ENCODE peak calls at places on chromosomes 11 and 22, in five cellular contexts. X, A, W, R and U are unnamed samples.

GRCh38 chr22:36327922-36328551 is 59.7 kb downstream of the MYH9 start:
- DNase-seq in X (peak), A (no peak), R (peak), W (peak), U (no peak)

GRCh38 chr11:130448039-130448415 is 418 bp upstream of the ADAMTS15 start:
- DNase-seq in R (no peak), W (no peak), X (no peak), A (no peak), U (no peak)

GRCh38 chr11:111623527-111624030 is 21.3 kb downstream of the SIK2 start:
- DNase-seq in A (peak), W (no peak), R (no peak), X (no peak), U (no peak)

GRCh38 chr11:113034591-113034990 is 73.4 kb downstream of the NCAM1 start:
- DNase-seq in A (no peak), X (no peak), W (no peak), R (no peak), U (no peak)

GRCh38 chr11:86988351-86988881 is 33.2 kb upstream of the FZD4 start:
- DNase-seq in X (no peak), A (no peak), R (no peak), W (no peak), U (no peak)

GRCh38 chr22:28137036-28137435 is 218.0 kb upstream of the PITPNB start:
- DNase-seq in X (no peak), A (no peak), R (no peak), W (no peak), U (no peak)

GRCh38 chr11:122983438-122984185 is 2.0 kb upstream of the BSX start:
- DNase-seq in R (no peak), A (no peak), W (no peak), X (no peak), U (no peak)

GRCh38 chr11:117390743-117391142 is 63.1 kb downstream of the CEP164 start:
- DNase-seq in R (no peak), A (no peak), X (no peak), W (no peak), U (no peak)

GRCh38 chr11:64900263-64900678 is 16.7 kb downstream of the ATG2A start:
- DNase-seq in W (no peak), R (no peak), A (no peak), X (peak), U (no peak)

GRCh38 chr11:69514771-69515170 is 33.3 kb downstream of the LINC01488 start:
- DNase-seq in W (no peak), X (no peak), R (no peak), A (no peak), U (no peak)

GRCh38 chr22:41333806-41334205 is 32.5 kb downstream of the ZC3H7B start:
- DNase-seq in W (no peak), X (no peak), A (no peak), R (no peak), U (no peak)

GRCh38 chr11:33667819-33668467 is 32.7 kb downstream of the C11orf91 start:
- DNase-seq in R (no peak), X (no peak), W (no peak), A (no peak), U (no peak)

GRCh38 chr11:109306322-109306721 is 115.7 kb upstream of the C11orf87 start:
- DNase-seq in X (peak), R (peak), A (no peak), W (no peak), U (no peak)

GRCh38 chr22:33605686-33606085 is 314.6 kb downstream of the LARGE1 start:
- DNase-seq in W (no peak), R (peak), A (no peak), X (no peak), U (no peak)

GRCh38 chr11:73795925-73796632 is 8.4 kb downstream of the MRPL48 start:
- DNase-seq in R (no peak), W (no peak), A (no peak), X (no peak), U (no peak)

GRCh38 chr11:13448876-13449275 is 14.1 kb downstream of the BTBD10 start:
- DNase-seq in X (peak), A (no peak), R (peak), W (no peak), U (no peak)

GRCh38 chr11:30377347-30377746 is 54.4 kb downstream of the ARL14EP start:
- DNase-seq in R (no peak), W (no peak), X (no peak), A (no peak), U (no peak)

GRCh38 chr11:73259406-73260126 is 12.6 kb upstream of the P2RY6 start:
- DNase-seq in R (no peak), A (no peak), W (no peak), X (no peak), U (no peak)

GRCh38 chr11:4118107-4118506 is 23.5 kb downstream of the RRM1 start:
- DNase-seq in R (peak), W (no peak), X (peak), A (no peak), U (no peak)

GRCh38 chr22:27105142-27106025 is 448.0 kb downstream of the MIAT start:
- DNase-seq in W (peak), A (peak), X (peak), R (peak), U (no peak)

GRCh38 chr11:122976734-122977454 is 4.7 kb downstream of the BSX start:
- DNase-seq in A (no peak), W (no peak), X (no peak), R (no peak), U (no peak)

GRCh38 chr11:127369301-127369968 is 368.9 kb upstream of the KIRREL3 start:
- DNase-seq in X (no peak), R (no peak), W (no peak), A (no peak), U (no peak)

GRCh38 chr11:122235615-122236014 is 119.6 kb upstream of the BLID start:
- DNase-seq in X (peak), W (no peak), R (peak), A (no peak), U (no peak)

GRCh38 chr11:94325681-94326080 is 21.3 kb downstream of the IZUMO1R start:
- DNase-seq in A (peak), R (peak), X (peak), W (no peak), U (peak)

GRCh38 chr11:119389611-119390254 is 8.2 kb upstream of the USP2 start:
- DNase-seq in W (no peak), R (no peak), A (no peak), X (no peak), U (no peak)

GRCh38 chr11:116043857-116044256 is 539.6 kb upstream of the CADM1 start:
- DNase-seq in A (no peak), X (no peak), W (no peak), R (no peak), U (no peak)

GRCh38 chr11:74783241-74783871 is 34.7 kb downstream of the RNF169 start:
- DNase-seq in A (no peak), W (peak), R (peak), X (peak), U (no peak)

GRCh38 chr11:662689-663274 is 25.7 kb downstream of the DRD4 start:
- DNase-seq in X (peak), W (peak), R (peak), A (peak), U (peak)

GRCh38 chr11:83922318-83922717 is 636.2 kb upstream of the CCDC90B start:
- DNase-seq in A (no peak), X (no peak), W (no peak), R (no peak), U (no peak)

GRCh38 chr11:83908457-83908856 is 622.3 kb upstream of the CCDC90B start:
- DNase-seq in A (no peak), R (no peak), W (no peak), X (no peak), U (no peak)

GRCh38 chr11:64885367-64886286 is 7.2 kb upstream of the EHD1 start:
- DNase-seq in R (peak), X (peak), W (no peak), A (no peak), U (no peak)

GRCh38 chr11:43931717-43932039 is 10.8 kb upstream of the C11orf96 start:
- DNase-seq in R (no peak), W (no peak), A (no peak), X (no peak), U (no peak)

GRCh38 chr11:43933226-43933607 is 9.2 kb upstream of the C11orf96 start:
- DNase-seq in X (no peak), R (no peak), A (no peak), W (no peak), U (no peak)

GRCh38 chr11:43935131-43935979 is 7.1 kb upstream of the C11orf96 start:
- DNase-seq in A (no peak), X (no peak), W (no peak), R (no peak), U (no peak)

GRCh38 chr11:43934359-43935130 is 7.9 kb upstream of the C11orf96 start:
- DNase-seq in R (no peak), X (no peak), W (no peak), A (no peak), U (no peak)

DNA sequence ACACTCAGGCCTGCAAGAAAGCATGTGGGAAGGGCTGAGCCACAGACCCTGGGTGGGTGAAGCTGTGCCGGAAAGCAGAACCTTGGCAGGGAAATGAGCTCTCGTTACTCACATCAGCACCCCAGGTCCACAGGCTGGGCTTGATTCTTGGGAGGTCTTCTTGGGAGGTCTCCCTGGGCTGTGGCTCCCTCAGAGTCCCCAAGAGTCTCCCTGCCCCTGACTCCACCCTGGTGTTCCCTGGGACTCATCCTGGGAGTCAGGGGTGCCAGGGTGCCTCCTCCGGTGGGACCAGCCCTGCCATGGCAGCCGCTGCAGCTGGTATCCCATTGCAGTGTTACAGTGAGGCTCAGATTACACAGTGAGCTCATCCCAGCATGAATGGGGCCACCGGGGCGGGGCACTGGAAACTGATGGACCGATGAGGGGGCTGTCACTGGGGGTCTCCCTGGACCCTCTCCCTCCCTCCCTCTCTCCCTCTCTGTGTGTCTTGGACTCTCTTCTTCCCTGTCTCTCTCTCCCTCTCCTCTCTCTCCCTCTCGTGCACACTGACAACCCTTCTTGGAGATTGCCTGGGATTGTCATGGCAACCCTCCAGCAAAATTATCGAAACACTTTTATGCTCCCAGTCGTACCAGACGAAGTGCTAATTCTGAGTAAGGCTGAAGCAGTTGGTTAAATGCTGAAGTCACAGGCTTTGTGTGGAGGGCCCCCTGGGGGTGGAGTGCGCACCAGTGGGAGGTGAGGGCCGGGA is 8.7 kb upstream of the C11orf96 start:
- DNase-seq in A (no peak), R (peak), X (peak), W (no peak), U (no peak)
- H3K4me3 ChIP-seq in A (no peak), R (no peak), X (peak), W (no peak), U (no peak)

GRCh38 chr11:57742087-57742452 is 779 bp downstream of the SELENOH start:
- DNase-seq in W (no peak), A (no peak), R (no peak), X (no peak), U (no peak)

GRCh38 chr11:57745206-57745605 is 3.9 kb downstream of the SELENOH start:
- DNase-seq in R (no peak), X (no peak), W (no peak), A (no peak), U (no peak)

GRCh38 chr11:57751676-57752253 is at the start of gene BTBD18:
- DNase-seq in A (peak), X (peak), W (peak), R (peak), U (no peak)

GRCh38 chr11:57744386-57744785 is 3.1 kb downstream of the SELENOH start:
- DNase-seq in A (no peak), X (no peak), W (no peak), R (no peak), U (no peak)

DNA sequence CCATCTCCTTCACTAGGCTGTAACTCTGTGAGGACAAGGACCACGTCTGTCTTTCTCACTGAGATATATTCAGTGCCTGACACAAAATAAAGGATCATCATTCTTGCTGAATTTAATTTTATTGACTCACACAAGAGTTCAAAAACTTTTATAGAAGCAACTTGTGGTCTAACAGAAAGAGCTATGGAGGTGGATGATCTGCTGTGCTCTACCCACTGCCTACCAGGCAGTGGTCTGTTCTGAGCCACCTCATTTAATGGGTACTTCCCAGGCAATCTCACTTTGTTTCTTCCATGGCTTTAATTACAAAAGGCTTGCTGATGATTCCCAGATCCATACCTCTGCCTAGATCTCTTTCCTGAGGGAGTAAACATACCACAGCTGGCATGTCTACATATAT is 4.7 kb downstream of the BTBD18 start:
- DNase-seq in X (no peak), W (no peak), R (no peak), A (no peak), U (no peak)
- H3K4me3 ChIP-seq in X (no peak), W (no peak), R (no peak), A (no peak), U (no peak)

GRCh38 chr11:128520886-128521696 is 66.3 kb downstream of the ETS1 start:
- DNase-seq in W (no peak), A (no peak), X (no peak), R (no peak), U (no peak)
- H3K4me3 ChIP-seq in W (no peak), A (peak), X (peak), R (peak), U (peak)

GRCh38 chr22:43266117-43266516 is 77.1 kb downstream of the SCUBE1 start:
- DNase-seq in X (no peak), R (no peak), W (no peak), A (no peak), U (no peak)

GRCh38 chr22:43260818-43261217 is 73.9 kb upstream of the TTLL12 start:
- DNase-seq in W (peak), A (no peak), X (peak), R (no peak), U (no peak)

GRCh38 chr22:43260346-43260745 is 73.4 kb upstream of the TTLL12 start:
- DNase-seq in W (no peak), A (no peak), R (no peak), X (no peak), U (no peak)

GRCh38 chr22:43263645-43264514 is 76.9 kb upstream of the TTLL12 start:
- DNase-seq in W (peak), X (peak), R (peak), A (peak), U (no peak)

GRCh38 chr22:43262990-43263644 is 76.2 kb upstream of the TTLL12 start:
- DNase-seq in R (peak), W (no peak), A (peak), X (no peak), U (no peak)
- H3K4me3 ChIP-seq in R (no peak), W (no peak), A (no peak), X (no peak), U (no peak)

DNA sequence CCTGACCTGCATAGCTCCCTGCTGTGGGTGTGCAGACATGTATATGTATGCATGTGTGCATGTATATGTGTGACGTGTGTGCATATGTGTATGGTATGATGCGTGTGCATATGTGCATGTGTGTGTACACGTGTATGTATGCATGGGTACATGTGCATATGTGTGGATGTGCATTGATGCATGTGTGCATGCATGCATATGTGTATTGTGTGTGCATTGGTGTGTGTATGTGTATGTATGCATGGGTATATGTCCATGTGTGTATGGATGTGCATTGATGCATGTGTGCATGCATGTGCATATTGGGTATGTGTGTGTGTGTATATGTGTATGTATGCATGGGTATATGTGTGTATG is 434.0 kb downstream of the TBC1D22A start:
- DNase-seq in W (no peak), X (no peak), A (no peak), R (no peak), U (no peak)
- H3K4me3 ChIP-seq in W (no peak), X (no peak), A (no peak), R (no peak), U (no peak)

DNA sequence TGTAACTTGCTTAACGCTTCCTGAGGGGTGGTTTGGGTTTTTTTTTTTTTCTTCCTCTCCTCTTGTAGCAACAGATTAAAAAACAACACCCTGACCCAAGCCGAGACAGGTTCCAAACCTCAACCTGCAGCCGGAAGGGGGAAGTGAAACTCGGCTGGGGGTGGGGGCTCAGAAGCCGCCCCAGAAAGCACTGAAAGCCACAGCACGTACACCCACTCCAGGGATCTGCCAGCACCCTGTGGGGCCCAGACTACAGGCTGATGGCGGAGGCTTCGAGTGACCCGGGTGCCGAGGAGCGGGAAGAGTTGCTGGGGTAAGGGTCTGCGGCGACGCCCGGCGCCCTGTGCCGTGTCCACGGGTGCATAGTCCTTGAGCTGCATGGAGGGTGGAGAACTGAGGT is at the start of gene LSP1:
- DNase-seq in X (no peak), A (peak), R (no peak), W (no peak), U (no peak)
- H3K4me3 ChIP-seq in X (no peak), A (peak), R (no peak), W (no peak), U (no peak)

DNA sequence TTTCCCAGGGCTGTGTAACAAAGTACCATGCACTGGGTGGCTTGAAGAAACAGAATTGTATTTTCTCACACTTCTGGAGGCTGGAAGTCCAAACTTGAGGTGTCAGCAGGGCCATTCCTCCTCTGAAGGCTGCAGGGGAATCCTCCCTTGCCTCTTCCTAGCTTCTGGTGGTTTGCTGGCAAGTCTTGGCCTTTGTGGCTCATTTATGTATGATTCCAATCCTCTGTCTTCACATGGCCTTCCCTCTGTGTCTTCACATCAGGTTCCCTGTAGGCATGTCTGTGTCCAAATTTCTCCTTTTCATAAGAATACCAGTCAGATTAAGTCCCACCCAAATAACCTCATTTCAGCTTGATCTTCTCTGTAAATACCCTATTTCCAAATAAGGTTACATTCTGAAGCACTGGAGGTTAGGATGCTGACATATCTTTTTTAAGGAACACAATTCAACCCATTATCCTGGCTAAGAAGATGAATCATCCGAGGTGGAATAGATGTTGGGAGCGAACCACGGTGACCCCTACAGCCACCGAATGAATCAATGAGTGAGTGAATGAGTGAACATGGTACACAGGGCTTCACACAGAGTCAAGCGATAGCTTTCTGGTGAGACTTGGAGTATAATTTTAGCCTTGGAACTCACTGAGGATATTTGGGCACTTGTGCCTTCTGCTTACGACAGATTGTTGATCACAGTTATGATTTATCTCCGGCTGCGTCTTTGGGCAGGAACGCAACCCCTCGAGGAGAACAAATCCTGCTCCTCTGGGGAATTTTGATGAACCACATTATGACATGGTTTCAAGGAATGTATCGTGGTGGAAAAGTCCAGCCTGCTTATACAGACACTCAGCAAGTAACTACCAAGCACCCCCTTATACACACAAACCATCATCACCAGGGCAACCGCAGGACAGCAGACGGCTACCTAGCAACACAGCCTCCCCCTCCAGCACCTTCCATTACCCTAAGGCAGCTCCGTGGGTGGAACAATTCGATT is 34.3 kb upstream of the MICAL2 start:
- DNase-seq in W (no peak), X (peak), R (peak), A (peak), U (no peak)
- H3K4me3 ChIP-seq in W (no peak), X (peak), R (no peak), A (no peak), U (no peak)

GRCh38 chr11:57153448-57153847 is 28.3 kb upstream of the LRRC55 start:
- DNase-seq in X (no peak), R (no peak), W (no peak), A (no peak), U (no peak)

GRCh38 chr11:57154718-57155117 is 27.0 kb upstream of the LRRC55 start:
- DNase-seq in W (no peak), A (no peak), X (no peak), R (no peak), U (no peak)

GRCh38 chr11:57146301-57146700 is 35.5 kb upstream of the LRRC55 start:
- DNase-seq in W (no peak), R (no peak), X (no peak), A (no peak), U (no peak)

GRCh38 chr11:57152134-57152533 is 29.6 kb upstream of the LRRC55 start:
- DNase-seq in R (no peak), W (no peak), X (no peak), A (no peak), U (no peak)

GRCh38 chr11:57150454-57150917 is 31.3 kb upstream of the LRRC55 start:
- DNase-seq in X (peak), A (no peak), W (no peak), R (peak), U (no peak)
- H3K4me3 ChIP-seq in X (no peak), A (no peak), W (no peak), R (no peak), U (no peak)